ENCODE peak calls at places on chromosome 20, in eight cellular contexts. R is HFF-Myc; T is activated B cell treated with CpG ODN at 0.5 μM for 24 hours; X is CD8-positive, alpha-beta T cell; U is NB4; M is left ventricle myocardium inferior; Z is foreskin keratinocyte; G is fibroblast of mammary gland. K is an unnamed sample.

GRCh38 chr20:62825288-62825993 is 8.6 kb downstream of the COL9A3 start:
- DNase-seq in R (no peak), T (no peak), X (no peak), U (peak; percentile 21), M (no peak), Z (no peak), G (no peak), K (no peak)

GRCh38 chr20:43798591-43799149 is 71.9 kb upstream of the GTSF1L start:
- DNase-seq in R (no peak), T (no peak), X (no peak), U (no peak), M (no peak), Z (no peak), G (no peak), K (no peak)

GRCh38 chr20:3930265-3931206 is 41.3 kb downstream of the PANK2 start:
- DNase-seq in R (no peak), T (no peak), X (no peak), U (no peak), M (no peak), Z (no peak), G (no peak), K (no peak)

GRCh38 chr20:47379433-47380150 is 23.1 kb upstream of the ZMYND8 start:
- DNase-seq in R (no peak), T (no peak), X (no peak), U (no peak), M (no peak), Z (no peak), G (peak; percentile 99), K (no peak)

GRCh38 chr20:3752386-3752759 is 15.2 kb downstream of the ADISSP start:
- DNase-seq in R (no peak), T (no peak), X (no peak), U (no peak), M (no peak), Z (no peak), G (no peak), K (no peak)

GRCh38 chr20:34390769-34391447 is 27.8 kb downstream of the ITCH start:
- DNase-seq in R (peak; percentile 71), T (no peak), X (no peak), U (peak; percentile 34), M (no peak), Z (peak; percentile 89), G (peak; percentile 92), K (peak; percentile 55)

GRCh38 chr20:4082406-4083102 is 67.2 kb upstream of the RNF24 start:
- DNase-seq in R (no peak), T (peak; percentile 26), X (peak; percentile 75), U (peak; percentile 98), M (peak; percentile 35), Z (peak; percentile 50), G (peak; percentile 84), K (peak; percentile 91)

GRCh38 chr20:3340443-3340842 is 67.0 kb downstream of the DNAAF9 start:
- DNase-seq in R (peak; percentile 64), T (no peak), X (no peak), U (no peak), M (peak; percentile 85), Z (no peak), G (peak; percentile 54), K (no peak)

GRCh38 chr20:6829510-6830116 is 62.1 kb downstream of the BMP2 start:
- DNase-seq in R (no peak), T (no peak), X (no peak), U (peak; percentile 28), M (no peak), Z (peak; percentile 74), G (peak; percentile 1), K (no peak)

GRCh38 chr20:2794866-2795447 is 5.5 kb downstream of the CPXM1 start:
- DNase-seq in R (no peak), T (no peak), X (no peak), U (no peak), M (no peak), Z (no peak), G (no peak), K (no peak)

GRCh38 chr20:17919149-17919548 is 49.4 kb downstream of the SNX5 start:
- DNase-seq in R (no peak), T (no peak), X (no peak), U (no peak), M (no peak), Z (no peak), G (no peak), K (no peak)

GRCh38 chr20:46034039-46034438 is 5.0 kb downstream of the SLC12A5 start:
- DNase-seq in R (no peak), T (no peak), X (no peak), U (no peak), M (no peak), Z (no peak), G (peak; percentile 29), K (no peak)

GRCh38 chr20:64226686-64227576 is 28.6 kb upstream of the PCMTD2 start:
- DNase-seq in R (no peak), T (no peak), X (peak; percentile 54), U (no peak), M (no peak), Z (no peak), G (no peak), K (no peak)

GRCh38 chr20:53872561-53873248 is 197.7 kb downstream of the BCAS1 start:
- DNase-seq in R (no peak), T (no peak), X (peak; percentile 68), U (no peak), M (no peak), Z (peak; percentile 26), G (no peak), K (no peak)

GRCh38 chr20:50460608-50461268 is 49.4 kb upstream of the PTPN1 start:
- DNase-seq in R (peak; percentile 64), T (peak; percentile 69), X (peak; percentile 85), U (peak; percentile 82), M (peak; percentile 89), Z (peak; percentile 62), G (peak; percentile 85), K (peak; percentile 90)

GRCh38 chr20:50992336-50992732 is 30.6 kb downstream of the KCNG1 start:
- DNase-seq in R (no peak), T (no peak), X (no peak), U (no peak), M (no peak), Z (peak; percentile 92), G (no peak), K (no peak)

GRCh38 chr20:50514750-50515149 is 4.6 kb downstream of the PTPN1 start:
- DNase-seq in R (no peak), T (no peak), X (no peak), U (no peak), M (no peak), Z (no peak), G (no peak), K (no peak)

GRCh38 chr20:59933296-59933848 is at the start of gene SYCP2:
- DNase-seq in R (no peak), T (peak; percentile 37), X (peak; percentile 75), U (no peak), M (peak; percentile 67), Z (no peak), G (peak; percentile 35), K (peak; percentile 49)

GRCh38 chr20:5608448-5609161 is 141.6 kb upstream of the SHLD1 start:
- DNase-seq in R (no peak), T (no peak), X (no peak), U (peak; percentile 53), M (no peak), Z (no peak), G (peak; percentile 70), K (no peak)

DNA sequence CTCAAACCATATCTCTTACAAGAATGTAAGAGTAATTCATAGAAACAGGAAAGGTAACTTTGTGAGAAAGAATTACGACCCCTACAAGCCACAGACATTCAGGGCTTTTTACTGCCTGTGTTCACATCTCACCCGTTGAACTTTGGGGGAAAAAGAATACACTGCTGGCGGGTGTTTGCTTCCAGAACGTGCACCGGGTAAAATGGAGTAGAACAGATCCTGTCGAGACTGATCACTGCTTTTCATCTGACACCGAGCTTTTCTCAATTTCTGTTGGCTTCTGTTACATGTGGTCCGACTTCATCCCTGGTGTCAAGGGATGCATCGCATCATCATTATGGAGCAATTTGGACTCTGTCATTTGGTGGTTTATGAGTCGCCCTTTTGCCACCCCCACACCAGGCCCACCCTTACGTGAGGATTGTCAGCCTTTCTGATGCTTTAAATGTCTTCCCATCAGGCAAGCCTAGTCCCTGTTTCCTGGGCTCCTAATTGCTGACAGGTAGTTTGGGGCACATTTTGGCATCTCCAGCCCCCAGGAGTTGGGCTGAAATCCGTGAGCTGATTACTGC is 219.3 kb upstream of the ZFP64 start:
- DNase-seq in R (no peak), T (no peak), X (peak; percentile 57), U (peak; percentile 16), M (no peak), Z (no peak), G (peak; percentile 33), K (no peak)
- TF ChIP-seq CTCF in R (no peak), T (no peak), X (no peak), U (no peak), M (no peak), Z (no peak), G (no peak), K (no peak)

GRCh38 chr20:35620818-35621559 is 5.4 kb downstream of the SPAG4 start:
- DNase-seq in R (no peak), T (no peak), X (no peak), U (no peak), M (no peak), Z (no peak), G (no peak), K (no peak)
- TF ChIP-seq CTCF in R (no peak), T (no peak), X (no peak), U (no peak), M (no peak), Z (no peak), G (no peak), K (no peak)

GRCh38 chr20:25316506-25317190 is 68.8 kb downstream of the PYGB start:
- DNase-seq in R (no peak), T (peak; percentile 5), X (no peak), U (no peak), M (no peak), Z (no peak), G (no peak), K (no peak)

GRCh38 chr20:25317351-25318075 is 69.6 kb downstream of the PYGB start:
- DNase-seq in R (no peak), T (peak; percentile 9), X (peak; percentile 40), U (no peak), M (no peak), Z (no peak), G (no peak), K (peak; percentile 38)

GRCh38 chr20:25315418-25316210 is 67.7 kb downstream of the PYGB start:
- DNase-seq in R (no peak), T (peak; percentile 8), X (no peak), U (no peak), M (no peak), Z (no peak), G (peak; percentile 69), K (peak; percentile 27)

GRCh38 chr20:25313608-25314007 is 65.7 kb downstream of the PYGB start:
- DNase-seq in R (no peak), T (no peak), X (no peak), U (no peak), M (no peak), Z (no peak), G (no peak), K (no peak)

GRCh38 chr20:25314497-25315417 is 66.9 kb downstream of the PYGB start:
- DNase-seq in R (no peak), T (peak; percentile 7), X (no peak), U (no peak), M (no peak), Z (no peak), G (no peak), K (no peak)
- TF ChIP-seq CTCF in R (no peak), T (no peak), X (no peak), U (no peak), M (no peak), Z (no peak), G (no peak), K (no peak)

GRCh38 chr20:57465943-57466342 is 59.0 kb downstream of the CTCFL start:
- DNase-seq in R (no peak), T (no peak), X (no peak), U (no peak), M (no peak), Z (no peak), G (no peak), K (no peak)
- TF ChIP-seq CTCF in R (peak; percentile 17), T (no peak), X (no peak), U (peak; percentile 48), M (no peak), Z (peak; percentile 18), G (no peak), K (no peak)